ENCODE peak calls at places on chromosomes 7 and 10, in four cellular contexts. G is cardiac muscle cell, F is fibroblast of mammary gland, R is AG04449. B is an unnamed sample.

GRCh38 chr7:103391976-103392375 is 44.5 kb downstream of the PSMC2 start:
- DNase-seq in G (no peak), F (no peak), R (peak; percentile 10), B (no peak)

GRCh38 chr10:63208981-63209380 is 75.9 kb downstream of the NRBF2 start:
- DNase-seq in G (no peak), F (peak; percentile 78), R (no peak), B (no peak)

GRCh38 chr10:72243822-72244437 is 27.9 kb upstream of the ASCC1 start:
- DNase-seq in G (peak; percentile 98), F (peak; percentile 98), R (peak; percentile 84), B (peak; percentile 80)

GRCh38 chr7:107381453-107381852 is 88.4 kb upstream of the GPR22 start:
- DNase-seq in G (no peak), F (no peak), R (no peak), B (no peak)

GRCh38 chr10:129899564-129899862 is 64.6 kb downstream of the EBF3 start:
- DNase-seq in G (no peak), F (no peak), R (no peak), B (no peak)

GRCh38 chr10:126972622-126973414 is 67.6 kb downstream of the DOCK1 start:
- DNase-seq in G (peak; percentile 91), F (peak; percentile 83), R (peak; percentile 80), B (peak; percentile 91)

GRCh38 chr7:149147730-149148653 is 739 bp downstream of the ZNF398 start:
- DNase-seq in G (peak; percentile 53), F (peak; percentile 41), R (no peak), B (no peak)

GRCh38 chr10:31926765-31927596 is 1.6 kb downstream of the ARHGAP12 start:
- DNase-seq in G (no peak), F (no peak), R (no peak), B (no peak)

GRCh38 chr7:31123726-31124125 is 71.6 kb downstream of the ADCYAP1R1 start:
- DNase-seq in G (no peak), F (no peak), R (no peak), B (no peak)

GRCh38 chr10:6819301-6819700 is 239.2 kb upstream of the PRKCQ start:
- DNase-seq in G (no peak), F (no peak), R (no peak), B (no peak)

GRCh38 chr7:73477376-73477775 is 43.8 kb downstream of the FZD9 start:
- DNase-seq in G (no peak), F (no peak), R (no peak), B (no peak)

GRCh38 chr7:89775459-89775858 is 378.8 kb upstream of the STEAP1 start:
- DNase-seq in G (no peak), F (no peak), R (no peak), B (no peak)

GRCh38 chr10:123606006-123606405 is 60.1 kb upstream of the GPR26 start:
- DNase-seq in G (no peak), F (no peak), R (no peak), B (no peak)
- H3K4me3 ChIP-seq in G (no peak overlapping the region), F (no peak overlapping the region), R (no peak overlapping the region), B (no peak overlapping the region)

DNA sequence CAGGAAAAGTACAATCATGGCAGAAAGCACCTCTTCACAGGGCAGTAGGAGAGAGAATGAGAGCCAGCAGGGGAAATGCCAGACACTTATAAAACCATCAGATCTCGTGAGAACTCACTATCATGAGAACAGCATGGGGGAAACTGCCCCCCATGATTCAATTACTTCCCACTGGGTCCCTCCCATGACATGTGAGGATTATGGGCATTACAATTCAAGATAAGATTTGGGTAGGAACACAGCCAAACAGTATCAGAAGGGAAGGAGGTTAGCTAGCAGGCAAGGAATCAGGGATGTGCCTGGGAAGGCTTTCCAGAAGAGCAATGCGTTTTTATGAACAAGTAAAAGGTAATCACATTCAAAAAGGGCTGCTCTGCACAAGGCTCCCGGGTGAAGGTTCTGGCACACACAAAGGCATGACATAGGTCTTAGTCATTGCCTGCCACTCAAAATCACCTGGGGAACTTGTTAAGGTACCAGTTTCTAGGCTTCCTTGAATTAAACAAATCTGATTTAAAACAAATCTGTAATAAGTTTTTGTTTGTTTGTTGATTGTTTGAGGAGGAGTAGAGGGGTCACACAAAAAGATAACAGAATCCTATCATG is 40.9 kb downstream of the BMPER start:
- DNase-seq in G (no peak), F (no peak), R (no peak), B (no peak)
- H3K4me3 ChIP-seq in G (no peak overlapping the region), F (no peak overlapping the region), R (no peak overlapping the region), B (no peak overlapping the region)

DNA sequence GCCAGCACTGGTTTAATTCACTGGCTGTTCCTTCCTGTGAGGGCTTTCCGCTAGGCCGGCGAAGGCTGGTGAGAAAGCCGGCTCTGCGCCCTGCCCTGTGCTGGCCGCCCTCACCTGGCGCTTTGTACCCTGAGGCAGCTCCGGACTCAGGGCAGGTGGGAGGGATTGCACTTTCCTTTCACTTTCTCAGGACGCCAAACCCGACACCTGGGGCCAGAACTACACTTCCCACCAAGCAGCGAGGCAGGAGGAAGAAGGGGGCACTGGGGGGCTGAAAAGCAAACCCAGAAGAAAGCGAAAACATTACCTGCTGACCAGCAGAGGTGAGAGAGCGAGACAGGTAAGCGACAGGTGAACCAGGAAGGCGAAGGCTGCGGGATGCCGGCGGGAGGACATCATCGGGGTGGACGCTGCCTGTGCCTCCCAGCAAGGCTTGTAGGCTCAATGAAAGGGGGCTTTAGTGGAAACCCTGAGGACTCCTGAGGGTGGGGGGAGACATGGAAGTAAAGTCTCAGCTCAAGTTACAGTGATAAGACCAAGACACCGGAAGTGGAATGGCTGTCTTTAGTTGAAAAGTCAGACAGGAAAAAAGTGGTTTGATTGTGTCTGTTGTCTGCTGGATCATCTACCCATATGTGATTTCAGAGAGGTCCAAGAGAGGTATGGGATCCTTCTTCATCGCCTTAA is at the start of gene RAB19:
- DNase-seq in G (no peak), F (no peak), R (no peak), B (no peak)
- H3K4me3 ChIP-seq in G (peak within 1 kb of the TSS; percentile 17), F (no peak within 1 kb of the TSS), R (peak within 1 kb of the TSS; percentile 23), B (peak within 1 kb of the TSS; percentile 38)

DNA sequence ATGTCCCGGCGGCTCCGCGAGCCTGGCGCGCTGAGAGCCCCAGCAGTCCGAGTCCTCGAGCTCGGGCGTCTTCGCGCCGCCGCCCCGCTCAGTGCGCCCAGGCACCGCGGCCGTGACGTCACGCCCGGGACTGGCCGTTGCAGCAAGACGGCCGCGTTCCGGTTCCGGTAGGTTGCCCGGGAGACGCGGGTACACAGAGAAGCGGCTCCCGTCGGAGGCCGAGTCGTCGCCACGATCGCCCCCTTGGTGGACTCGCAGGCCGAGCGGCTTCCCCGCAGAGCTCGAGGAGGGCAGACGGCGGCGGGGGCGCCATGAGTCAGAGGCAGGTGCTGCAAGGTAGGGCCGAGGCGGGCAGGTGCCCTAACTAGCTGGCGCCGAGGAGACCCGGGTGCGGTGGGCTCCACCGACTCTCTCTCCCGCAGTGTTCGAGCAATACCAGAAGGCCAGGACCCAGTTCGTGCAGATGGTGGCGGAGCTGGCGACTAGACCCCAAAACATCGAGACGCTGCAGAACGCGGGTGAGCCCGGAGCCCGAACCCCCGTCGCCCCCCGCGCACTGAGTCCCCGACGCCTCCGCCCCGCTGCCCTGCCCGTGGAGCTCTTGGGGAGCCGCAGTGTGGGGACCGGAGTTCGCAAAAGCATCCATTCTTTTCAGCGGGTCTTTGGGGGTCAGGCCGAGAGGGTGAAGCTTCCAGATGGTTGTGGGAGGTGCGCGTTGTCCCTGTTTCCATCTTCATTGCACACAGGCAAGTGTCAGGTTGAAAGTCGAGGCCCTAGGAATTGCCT is at the start of gene SPAG6:
- DNase-seq in G (peak; percentile 35), F (no peak), R (no peak), B (no peak)
- H3K4me3 ChIP-seq in G (peak within 1 kb of the TSS; percentile 20), F (no peak within 1 kb of the TSS), R (no peak within 1 kb of the TSS), B (no peak within 1 kb of the TSS)

GRCh38 chr10:45241865-45242518 is 73.4 kb downstream of the OR13A1 start:
- DNase-seq in G (peak; percentile 21), F (no peak), R (no peak), B (no peak)
- H3K4me3 ChIP-seq in G (no peak overlapping the region), F (no peak overlapping the region), R (no peak overlapping the region), B (no peak overlapping the region)

DNA sequence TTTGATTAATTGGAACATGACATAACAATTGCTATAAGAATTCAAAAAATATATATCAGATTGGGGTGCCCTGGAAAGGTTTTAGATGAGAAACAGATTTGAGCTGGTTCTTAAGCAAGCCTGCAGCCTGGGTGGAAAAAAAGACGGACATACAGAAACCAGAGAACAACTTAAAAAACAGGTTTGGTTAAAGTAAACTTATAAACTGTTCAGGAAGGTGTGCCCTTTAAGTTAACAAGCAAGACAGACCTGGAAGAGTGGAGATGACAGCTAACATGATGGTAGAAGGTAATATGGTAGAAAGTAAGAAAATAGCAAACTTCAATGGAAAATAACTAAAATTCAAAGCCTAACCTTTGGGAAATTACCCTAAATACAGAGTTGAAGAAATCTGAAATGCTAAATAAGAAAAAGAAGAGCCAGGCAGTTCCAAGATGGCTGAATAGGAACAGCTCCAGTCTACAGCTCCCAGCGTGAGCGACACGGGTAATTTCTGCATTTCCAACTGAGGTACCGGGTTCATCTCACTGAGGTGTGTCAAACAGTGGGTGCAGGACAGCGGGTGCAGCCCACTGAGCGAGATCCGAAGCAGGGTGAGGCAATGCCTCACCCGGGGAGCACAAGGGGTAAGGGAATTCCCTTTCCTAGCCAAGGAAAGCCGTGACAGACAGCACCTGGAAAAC is 52.2 kb downstream of the CADPS2 start:
- DNase-seq in G (no peak), F (no peak), R (no peak), B (no peak)
- H3K4me3 ChIP-seq in G (no peak overlapping the region), F (no peak overlapping the region), R (no peak overlapping the region), B (no peak overlapping the region)

GRCh38 chr10:100481462-100482081 is 18.8 kb downstream of the WNT8B start:
- DNase-seq in G (peak; percentile 87), F (peak; percentile 84), R (no peak), B (peak; percentile 59)
- H3K4me3 ChIP-seq in G (peak overlapping the region; percentile 34), F (peak overlapping the region; percentile 48), R (peak overlapping the region; percentile 53), B (peak overlapping the region; percentile 53)

GRCh38 chr7:158015403-158016116 is 572.1 kb downstream of the PTPRN2 start:
- DNase-seq in G (no peak), F (no peak), R (no peak), B (no peak)
- H3K4me3 ChIP-seq in G (no peak overlapping the region), F (no peak overlapping the region), R (no peak overlapping the region), B (no peak overlapping the region)

GRCh38 chr10:61836888-61837747 is 64.4 kb upstream of the ARID5B start:
- DNase-seq in G (peak; percentile 62), F (peak; percentile 63), R (no peak), B (peak; percentile 43)
- H3K4me3 ChIP-seq in G (no peak overlapping the region), F (no peak overlapping the region), R (no peak overlapping the region), B (no peak overlapping the region)

B was measured in AG04450.